ENCODE peak calls at places on chromosomes 2 and 18, in five cellular contexts. C is HCT116, V is A549, Y is SK-N-SH, P is K562. K is an unnamed sample.

GRCh38 chr18:13237073-13237472 is 18.5 kb downstream of the LDLRAD4 start:
- DNase-seq in C (no peak), P (no peak), Y (no peak), V (no peak), K (no peak)

GRCh38 chr2:208373460-208374089 is 33.0 kb upstream of the PTH2R start:
- DNase-seq in V (peak; percentile 44), Y (peak; percentile 77), C (peak; percentile 37), P (peak; percentile 33), K (peak; percentile 28)

GRCh38 chr18:12048010-12048826 is 45.4 kb upstream of the ANKRD62 start:
- DNase-seq in V (no peak), Y (no peak), C (no peak), P (no peak), K (no peak)

GRCh38 chr18:49340446-49340845 is 120.0 kb downstream of the DYM start:
- DNase-seq in P (no peak), Y (no peak), V (no peak), C (no peak), K (no peak)

GRCh38 chr2:11505652-11506610 is 27.9 kb upstream of the GREB1 start:
- DNase-seq in Y (no peak), P (no peak), V (no peak), C (peak; percentile 15), K (no peak)

GRCh38 chr2:172283476-172283875 is 143.9 kb upstream of the ITGA6 start:
- DNase-seq in Y (no peak), P (no peak), V (no peak), C (no peak), K (peak; percentile 26)

GRCh38 chr2:206232287-206233035 is 42.0 kb upstream of the ZDBF2 start:
- DNase-seq in V (no peak), C (no peak), P (no peak), Y (no peak), K (no peak)

GRCh38 chr2:196718394-196718793 is 78.9 kb downstream of the CCDC150 start:
- DNase-seq in P (no peak), Y (no peak), V (no peak), C (no peak), K (no peak)

GRCh38 chr2:146481629-146482028 is 1363.2 kb upstream of the ACVR2A start:
- DNase-seq in P (no peak), Y (no peak), V (no peak), C (no peak), K (peak; percentile 21)

GRCh38 chr2:195498176-195498575 is 158.8 kb upstream of the SLC39A10 start:
- DNase-seq in V (no peak), C (peak; percentile 33), Y (no peak), P (no peak), K (peak; percentile 38)

GRCh38 chr18:32328974-32329373 is 139.1 kb downstream of the MEP1B start:
- DNase-seq in P (no peak), V (no peak), Y (no peak), C (no peak), K (no peak)

GRCh38 chr2:143936758-143937562 is 583.0 kb downstream of the ZEB2 start:
- DNase-seq in C (no peak), Y (peak; percentile 85), P (no peak), V (no peak), K (peak; percentile 48)

GRCh38 chr18:67300498-67300897 is 216.0 kb downstream of the DSEL start:
- DNase-seq in C (no peak), Y (no peak), P (no peak), V (no peak), K (no peak)

GRCh38 chr18:58005885-58006523 is 38.0 kb upstream of the NEDD4L start:
- DNase-seq in P (no peak), C (peak; percentile 34), V (no peak), Y (no peak), K (no peak)

GRCh38 chr2:30481323-30481800 is 34.3 kb downstream of the LCLAT1 start:
- DNase-seq in C (no peak), Y (no peak), P (no peak), V (no peak), K (no peak)

GRCh38 chr2:69798466-69798908 is 31.0 kb upstream of the GMCL1 start:
- DNase-seq in P (no peak), Y (no peak), V (no peak), C (no peak), K (peak; percentile 14)

GRCh38 chr2:211133766-211134165 is 577.4 kb downstream of the CPS1 start:
- DNase-seq in Y (no peak), C (no peak), P (no peak), V (no peak), K (no peak)

GRCh38 chr2:16624419-16624745 is 41.3 kb downstream of the CYRIA start:
- DNase-seq in Y (no peak), P (no peak), C (no peak), V (no peak), K (no peak)

GRCh38 chr2:44778671-44779476 is 162.6 kb upstream of the SIX3 start:
- DNase-seq in Y (no peak), C (no peak), V (no peak), P (no peak), K (no peak)

GRCh38 chr2:208156439-208156838 is 7.0 kb downstream of the CRYGA start:
- DNase-seq in V (no peak), P (no peak), Y (no peak), C (no peak), K (no peak)

GRCh38 chr2:134154269-134154668 is 99.6 kb upstream of the MGAT5 start:
- DNase-seq in P (no peak), C (no peak), Y (no peak), V (no peak), K (peak; percentile 46)

GRCh38 chr2:157898591-157898996 is 22.5 kb upstream of the ACVR1 start:
- DNase-seq in P (peak; percentile 51), Y (no peak), C (peak; percentile 56), V (no peak), K (peak; percentile 59)

GRCh38 chr18:75204262-75204977 is 4.5 kb downstream of the PTGR3 start:
- DNase-seq in P (no peak), C (no peak), Y (peak; percentile 61), V (no peak), K (no peak)

GRCh38 chr2:157194097-157194688 is 63.3 kb upstream of the GALNT5 start:
- DNase-seq in C (peak; percentile 49), V (peak; percentile 20), Y (peak; percentile 12), P (peak; percentile 39), K (peak; percentile 78)

GRCh38 chr2:218229239-218229638 is 12.2 kb downstream of the ARPC2 start:
- DNase-seq in Y (no peak), C (no peak), V (no peak), P (no peak), K (peak; percentile 88)

DNA sequence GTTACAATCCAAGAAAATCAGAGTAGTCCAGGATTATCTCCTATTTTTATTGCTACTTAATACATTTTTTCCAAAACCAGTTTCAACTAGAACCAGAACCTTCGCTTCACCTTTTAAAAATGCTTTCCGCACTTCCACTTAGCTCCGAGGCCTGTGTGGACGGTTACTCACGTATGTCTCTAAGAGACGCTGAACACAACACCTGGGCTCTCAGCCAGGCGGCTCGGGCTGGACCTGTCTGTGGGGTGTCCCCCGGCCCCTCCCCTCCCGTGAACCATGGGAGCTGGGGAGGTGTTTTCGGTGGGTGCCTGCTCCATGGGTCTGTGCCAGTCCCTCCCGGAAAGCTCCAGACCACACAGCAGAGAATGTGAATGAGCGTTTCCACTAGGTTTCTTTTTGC is 223.8 kb downstream of the GLI2 start:
- DNase-seq in Y (peak; percentile 52), V (no peak), P (no peak), C (no peak), K (no peak)
- TF ChIP-seq MAX in Y (no peak), V (no peak), P (no peak), C (no peak), K (no peak)

GRCh38 chr2:85577063-85577385 is 362 bp upstream of the VAMP8 start:
- DNase-seq in C (no peak), V (no peak), P (no peak), Y (no peak), K (no peak)

GRCh38 chr2:85580206-85580605 is 2.8 kb downstream of the VAMP8 start:
- DNase-seq in P (no peak), Y (no peak), V (no peak), C (no peak), K (no peak)

GRCh38 chr2:85577386-85578242 is at the start of gene VAMP8:
- DNase-seq in V (no peak), C (peak; percentile 53), P (peak; percentile 86), Y (no peak), K (peak; percentile 37)

GRCh38 chr2:85579266-85579935 is 2.0 kb downstream of the VAMP8 start:
- DNase-seq in P (no peak), V (no peak), C (no peak), Y (no peak), K (no peak)

DNA sequence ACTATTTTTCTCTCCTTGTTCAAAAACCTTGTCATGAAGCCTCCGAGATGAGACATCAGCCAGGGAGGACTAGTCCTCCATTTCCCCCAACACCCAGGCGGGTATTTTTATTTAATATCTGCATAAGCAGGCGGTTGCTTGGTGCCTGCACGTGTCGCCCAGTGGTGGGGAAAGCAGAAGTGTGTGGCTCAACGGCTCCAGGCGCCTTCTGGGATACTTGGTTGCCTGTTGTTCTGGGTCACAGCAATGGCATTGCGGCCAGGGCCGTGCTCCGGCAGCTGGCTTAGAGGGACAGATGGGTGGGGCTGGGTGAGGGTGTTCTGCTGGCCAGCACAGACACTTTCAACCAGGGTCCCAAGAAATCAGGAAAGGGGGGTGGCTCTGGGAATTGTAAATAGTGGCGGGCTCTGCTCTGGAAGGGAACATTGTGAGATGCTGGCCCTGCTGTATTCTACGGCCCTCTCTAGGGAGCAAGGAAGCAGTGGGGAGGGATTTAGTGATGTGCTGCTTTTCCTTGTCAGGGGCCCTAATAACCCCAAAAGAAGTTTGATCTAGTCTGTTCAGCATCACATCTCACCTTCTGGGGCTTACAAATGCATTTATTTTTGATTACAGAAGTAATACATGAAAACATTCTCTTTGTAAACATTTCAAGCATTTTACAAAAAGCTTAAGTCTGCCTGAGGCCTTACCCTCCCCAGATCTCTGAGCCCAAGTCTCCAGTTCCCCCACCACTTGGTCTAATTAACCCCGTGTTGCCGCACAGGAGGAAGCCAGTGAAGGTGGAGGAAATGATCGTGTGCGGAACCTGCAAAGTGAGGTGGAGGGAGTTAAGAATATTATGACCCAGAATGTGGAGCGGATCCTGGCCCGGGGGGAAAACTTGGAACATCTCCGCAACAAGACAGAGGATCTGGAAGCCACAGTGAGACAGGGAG is 1.1 kb downstream of the VAMP8 start:
- DNase-seq in C (no peak), P (peak; percentile 57), V (no peak), Y (no peak), K (no peak)
- TF ChIP-seq MAX in C (no peak), P (peak; percentile 33), V (no peak), Y (no peak), K (no peak)

DNA sequence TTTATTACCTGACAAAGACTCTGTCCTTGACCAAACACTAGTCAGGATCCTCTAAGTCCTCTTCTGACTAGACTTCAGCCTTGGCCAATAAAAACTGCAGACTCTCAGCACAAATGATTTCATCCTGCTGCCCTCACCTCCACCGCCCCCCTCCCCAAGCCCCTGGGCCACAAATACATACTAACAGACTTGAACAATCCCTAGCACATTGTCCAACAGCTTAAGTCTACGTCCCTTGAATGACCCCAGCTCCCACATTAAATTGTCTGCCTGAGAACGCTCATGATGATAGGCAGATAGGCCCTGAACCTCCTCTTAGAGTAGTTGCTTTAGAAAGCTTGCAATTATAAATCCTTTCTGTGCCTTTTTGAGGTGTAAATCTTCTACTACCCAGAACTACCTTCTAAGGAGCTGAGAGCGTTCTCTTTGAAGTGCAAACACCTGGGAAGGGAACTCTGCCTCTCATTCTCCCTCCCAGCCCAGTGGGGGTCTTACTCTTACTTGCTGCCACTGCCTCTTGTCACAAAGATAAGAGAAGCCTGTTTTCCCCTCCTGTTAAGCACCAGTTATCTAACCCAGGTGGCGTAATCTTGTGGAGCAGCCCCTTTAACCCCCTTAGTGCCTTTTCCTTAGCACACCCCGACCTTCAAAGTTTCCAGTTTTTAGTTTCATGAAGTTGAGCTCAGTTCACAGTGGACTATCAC is 1225.6 kb downstream of the LRP1B start:
- DNase-seq in V (no peak), C (no peak), Y (no peak), P (no peak), K (no peak)
- TF ChIP-seq MAX in V (no peak), C (no peak), Y (no peak), P (no peak), K (no peak)

GRCh38 chr2:28895189-28895893 is 874 bp downstream of the WDR43 start:
- DNase-seq in Y (no peak), C (no peak), V (peak; percentile 46), P (no peak), K (peak; percentile 31)
- TF ChIP-seq MAX in Y (peak; percentile 87), C (peak; percentile 90), V (peak; percentile 89), P (no peak), K (peak; percentile 16)

K was measured in endothelial cell of umbilical vein.